ENCODE peak calls at places on chromosomes 2 and 18, in four cellular contexts. K, C, N and E are unnamed samples.

GRCh38 chr2:176380341-176380740 is 111.1 kb downstream of the MTX2 start:
- DNase-seq in K (no peak), C (no peak), N (no peak), E (no peak)

GRCh38 chr2:54955674-54956391 is 94.4 kb downstream of the RTN4 start:
- DNase-seq in K (no peak), C (no peak), N (no peak), E (no peak)

GRCh38 chr2:136031716-136032115 is 46.3 kb upstream of the DARS1 start:
- DNase-seq in K (no peak), C (no peak), N (no peak), E (no peak)

GRCh38 chr2:152585830-152586484 is 131.3 kb downstream of the PRPF40A start:
- DNase-seq in K (no peak), C (no peak), N (no peak), E (peak)

GRCh38 chr18:62325806-62326645 is 916 bp downstream of the TNFRSF11A start:
- DNase-seq in K (no peak), C (no peak), N (no peak), E (no peak)

GRCh38 chr18:22169889-22170420 is 566 bp downstream of the GATA6 start:
- DNase-seq in K (no peak), C (peak), N (no peak), E (no peak)

GRCh38 chr18:77004555-77005380 is 127.8 kb downstream of the MBP start:
- DNase-seq in K (no peak), C (no peak), N (no peak), E (peak)

GRCh38 chr2:178163395-178163794 is 30.9 kb upstream of the OSBPL6 start:
- DNase-seq in K (no peak), C (no peak), N (no peak), E (no peak)

GRCh38 chr2:74290466-74291216 is 52.6 kb downstream of the SLC4A5 start:
- DNase-seq in K (no peak), C (no peak), N (no peak), E (no peak)

GRCh38 chr2:38748857-38749804 is 2.0 kb downstream of the SRSF7 start:
- DNase-seq in K (no peak), C (no peak), N (no peak), E (no peak)

GRCh38 chr2:83365476-83365875 is 1093.6 kb downstream of the SUCLG1 start:
- DNase-seq in K (no peak), C (no peak), N (no peak), E (no peak)

GRCh38 chr2:12032975-12033374 is 286.5 kb downstream of the LPIN1 start:
- DNase-seq in K (no peak), C (no peak), N (no peak), E (no peak)

GRCh38 chr2:233240897-233241296 is 10.6 kb upstream of the ATG16L1 start:
- DNase-seq in K (no peak), C (no peak), N (no peak), E (no peak)

GRCh38 chr18:11849279-11849678 is 1.9 kb upstream of the CHMP1B start:
- DNase-seq in K (no peak), C (no peak), N (no peak), E (no peak)

GRCh38 chr18:11852048-11852341 is 782 bp downstream of the CHMP1B start:
- DNase-seq in K (no peak), C (no peak), N (no peak), E (no peak)

GRCh38 chr18:11849845-11850747 is 1.1 kb upstream of the CHMP1B start:
- DNase-seq in K (peak), C (peak), N (peak), E (peak)

GRCh38 chr18:11851156-11852047 is at the start of gene CHMP1B:
- DNase-seq in K (peak), C (peak), N (peak), E (peak)

GRCh38 chr18:11850821-11851155 is 425 bp upstream of the CHMP1B start:
- DNase-seq in K (no peak), C (no peak), N (no peak), E (no peak)
- H3K27ac ChIP-seq in K (peak), C (peak), N (peak), E (peak)

GRCh38 chr2:172086349-172087190 is 1.3 kb downstream of the DLX1 start:
- DNase-seq in K (no peak), C (no peak), N (no peak), E (peak)
- H3K4me3 ChIP-seq in K (peak), C (no peak), N (no peak), E (no peak)

GRCh38 chr2:226728996-226729395 is 70.6 kb downstream of the IRS1 start:
- DNase-seq in K (no peak), C (no peak), N (no peak), E (no peak)
- H3K27ac ChIP-seq in K (no peak), C (no peak), N (no peak), E (no peak)

GRCh38 chr2:241846406-241846805 is 12.3 kb downstream of the PDCD1 start:
- DNase-seq in K (peak), C (no peak), N (no peak), E (no peak)

GRCh38 chr2:241844066-241844728 is 14.5 kb downstream of the PDCD1 start:
- DNase-seq in K (peak), C (peak), N (peak), E (peak)

GRCh38 chr2:241842620-241843211 is 16.0 kb downstream of the PDCD1 start:
- DNase-seq in K (peak), C (peak), N (peak), E (peak)

GRCh38 chr2:241843321-241844065 is 15.2 kb downstream of the PDCD1 start:
- DNase-seq in K (peak), C (peak), N (no peak), E (no peak)

DNA sequence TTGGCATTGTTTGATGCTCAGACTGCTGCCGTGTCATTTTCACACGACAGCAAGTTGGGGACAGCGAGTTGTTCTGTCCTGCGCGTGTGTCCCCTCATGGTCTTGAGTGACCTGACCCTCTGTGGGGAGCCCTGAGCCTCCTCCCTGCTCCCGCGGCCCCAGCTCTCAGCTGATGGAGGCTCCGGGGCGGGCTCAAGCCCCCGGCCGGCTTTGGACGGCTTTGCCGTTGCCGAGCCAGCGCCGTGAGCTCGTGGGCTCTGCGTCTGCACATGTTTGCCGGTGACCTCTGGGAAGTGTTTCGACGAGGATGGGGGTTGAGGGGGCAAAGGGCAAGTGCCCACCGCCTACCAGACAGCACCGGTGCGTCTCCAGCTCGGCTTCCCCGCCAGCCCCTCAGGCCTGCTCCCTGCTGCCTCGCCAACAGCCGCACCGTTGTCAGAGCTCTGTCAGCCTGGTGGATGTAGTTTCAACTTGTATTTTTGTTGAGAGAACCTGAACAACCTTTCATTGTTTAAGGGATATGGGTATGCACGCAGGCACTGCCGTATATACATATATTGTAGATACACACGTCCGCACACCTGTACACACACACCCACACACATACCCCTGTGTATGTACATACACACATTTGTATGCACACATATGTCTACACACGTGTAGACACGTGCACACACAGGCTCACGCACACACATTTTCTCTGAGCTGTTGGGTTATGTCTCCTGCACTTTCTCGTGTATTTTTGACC is 13.7 kb downstream of the PDCD1 start:
- DNase-seq in K (peak), C (no peak), N (no peak), E (peak)
- H3K4me3 ChIP-seq in K (peak), C (no peak), N (peak), E (no peak)

GRCh38 chr2:234394450-234394849 is 102.4 kb downstream of the ARL4C start:
- DNase-seq in K (no peak), C (no peak), N (no peak), E (no peak)
- H3K27ac ChIP-seq in K (no peak), C (no peak), N (no peak), E (no peak)

GRCh38 chr18:69259282-69259681 is 141.4 kb upstream of the DOK6 start:
- DNase-seq in K (no peak), C (no peak), N (no peak), E (no peak)

GRCh38 chr18:69261436-69261835 is 139.3 kb upstream of the DOK6 start:
- DNase-seq in K (no peak), C (no peak), N (no peak), E (no peak)

DNA sequence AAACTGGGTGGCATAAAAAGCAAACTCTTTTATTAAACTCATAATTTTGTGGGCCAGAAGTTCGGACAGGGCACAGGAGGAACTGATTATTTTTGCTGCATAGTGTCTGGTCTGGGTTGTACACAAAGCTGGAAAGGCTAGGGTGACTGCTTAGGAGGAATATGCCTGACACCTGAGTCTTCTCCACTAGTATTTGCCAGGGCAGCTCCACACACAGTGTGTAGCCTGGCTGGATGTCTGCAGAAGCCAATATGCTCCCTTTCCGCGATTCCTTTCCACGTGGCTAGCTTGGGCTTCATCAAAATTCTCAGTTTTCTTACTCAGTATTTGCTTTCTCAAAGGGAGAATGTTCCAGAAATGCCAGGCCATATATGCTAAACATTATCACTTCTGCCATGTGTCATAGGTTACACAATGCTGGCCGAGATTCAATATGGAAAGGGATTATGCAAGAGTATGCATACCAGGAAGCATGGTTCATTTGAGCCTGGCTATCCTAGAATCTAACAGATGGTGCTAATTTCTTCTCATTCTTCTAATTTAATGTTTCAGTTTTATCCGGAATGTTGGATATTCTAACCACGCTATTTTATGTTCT is 142.7 kb upstream of the DOK6 start:
- DNase-seq in K (no peak), C (no peak), N (no peak), E (no peak)
- H3K4me3 ChIP-seq in K (no peak), C (no peak), N (no peak), E (no peak)